ENCODE peak calls at places on chromosome 17, in eight cellular contexts. L is spleen, O is fibroblast of lung, Q is GM10248, V is fibroblast of mammary gland, T is nephron progenitor cell, P is neural progenitor cell, U is astrocyte of the spinal cord. S is an unnamed sample.

GRCh38 chr17:82107341-82107860 is 9.4 kb upstream of the FASN start:
- DNase-seq in L (peak), V (no peak), Q (no peak), O (no peak), U (no peak), T (no peak), P (no peak), S (no peak)

GRCh38 chr17:2237960-2238359 is 65.6 kb downstream of the SMG6 start:
- DNase-seq in U (no peak), P (no peak), V (no peak), T (no peak), L (no peak), O (no peak), Q (no peak), S (no peak)

GRCh38 chr17:37607637-37608368 is 1.4 kb downstream of the SYNRG start:
- DNase-seq in V (no peak), Q (peak), T (no peak), O (no peak), P (peak), U (no peak), L (peak), S (peak)

GRCh38 chr17:18139949-18140348 is 31.4 kb downstream of the MYO15A start:
- DNase-seq in T (no peak), P (peak), Q (peak), L (no peak), V (peak), O (no peak), U (no peak), S (no peak)

GRCh38 chr17:77354721-77355455 is 214.1 kb downstream of the SEC14L1 start:
- DNase-seq in T (no peak), U (peak), Q (peak), O (peak), V (peak), P (no peak), L (peak), S (no peak)

GRCh38 chr17:82698974-82699442 is 510 bp upstream of the RAB40B start:
- DNase-seq in L (no peak), U (no peak), O (no peak), T (no peak), Q (no peak), P (no peak), V (no peak), S (no peak)

GRCh38 chr17:47967607-47968252 is 3.2 kb upstream of the CDK5RAP3 start:
- DNase-seq in T (no peak), P (no peak), U (peak), O (peak), Q (no peak), L (no peak), V (peak), S (no peak)

GRCh38 chr17:11372692-11373091 is 131.7 kb downstream of the SHISA6 start:
- DNase-seq in P (no peak), V (no peak), T (no peak), U (no peak), L (no peak), Q (no peak), O (no peak), S (no peak)

GRCh38 chr17:694239-694638 is 20.4 kb downstream of the VPS53 start:
- DNase-seq in O (peak), T (no peak), L (no peak), U (peak), P (no peak), Q (no peak), V (peak), S (no peak)

GRCh38 chr17:52986056-52986662 is 827.6 kb upstream of the CA10 start:
- DNase-seq in L (no peak), O (no peak), P (peak), Q (no peak), V (no peak), T (no peak), U (no peak), S (no peak)

GRCh38 chr17:8359769-8360168 is 16.7 kb downstream of the KRABD2 start:
- DNase-seq in P (no peak), V (peak), T (no peak), O (peak), U (peak), L (no peak), Q (no peak), S (no peak)

GRCh38 chr17:63358111-63358839 is 87.8 kb downstream of the CYB561 start:
- DNase-seq in O (peak), V (peak), P (no peak), L (no peak), T (no peak), U (peak), Q (no peak), S (no peak)

GRCh38 chr17:546456-546855 is 168.2 kb downstream of the VPS53 start:
- DNase-seq in O (peak), U (no peak), T (no peak), P (no peak), V (no peak), L (no peak), Q (no peak), S (no peak)

GRCh38 chr17:8125196-8125946 is 1.5 kb upstream of the HES7 start:
- DNase-seq in Q (peak), O (peak), T (peak), U (peak), L (peak), P (peak), V (peak), S (peak)

GRCh38 chr17:73686126-73686525 is 41.9 kb upstream of the SDK2 start:
- DNase-seq in Q (no peak), T (no peak), L (no peak), P (no peak), V (no peak), O (no peak), U (no peak), S (no peak)

GRCh38 chr17:17682293-17682736 is 1.1 kb downstream of the RAI1 start:
- DNase-seq in Q (peak), T (peak), L (peak), O (peak), U (no peak), V (no peak), P (peak), S (no peak)

GRCh38 chr17:14776791-14777190 is 475.9 kb downstream of the HS3ST3B1 start:
- DNase-seq in L (no peak), P (no peak), O (peak), Q (no peak), T (no peak), V (no peak), U (peak), S (no peak)

GRCh38 chr17:80101946-80102706 is 745 bp downstream of the GAA start:
- DNase-seq in O (peak), T (peak), P (peak), L (peak), U (peak), V (peak), Q (peak), S (no peak)

GRCh38 chr17:7572588-7573323 is 6.7 kb upstream of the CD68 start:
- DNase-seq in T (peak), Q (peak), O (peak), P (peak), U (peak), L (peak), V (peak), S (peak)

GRCh38 chr17:47694018-47694817 is at the start of gene TBKBP1:
- DNase-seq in Q (peak), T (peak), L (peak), P (peak), U (no peak), O (peak), V (no peak), S (no peak)

GRCh38 chr17:35315283-35315682 is 58.1 kb downstream of the SLFN11 start:
- DNase-seq in P (no peak), T (no peak), U (peak), L (no peak), O (peak), V (peak), Q (no peak), S (no peak)

GRCh38 chr17:77210331-77210730 is 69.6 kb downstream of the SEC14L1 start:
- DNase-seq in U (no peak), O (no peak), T (no peak), V (no peak), Q (no peak), L (peak), P (no peak), S (no peak)

GRCh38 chr17:79812969-79813825 is 16.3 kb upstream of the CBX8 start:
- DNase-seq in U (no peak), L (no peak), O (no peak), Q (no peak), V (no peak), P (peak), T (peak), S (no peak)

GRCh38 chr17:78148286-78149016 is 2.3 kb downstream of the C17orf99 start:
- DNase-seq in Q (no peak), P (no peak), V (no peak), L (no peak), T (no peak), U (no peak), O (no peak), S (no peak)

GRCh38 chr17:3887811-3888210 is 5.0 kb downstream of the CAMKK1 start:
- DNase-seq in U (peak), L (no peak), T (no peak), V (no peak), Q (no peak), P (no peak), O (no peak), S (no peak)

GRCh38 chr17:57215317-57215716 is 41.0 kb upstream of the MSI2 start:
- DNase-seq in P (no peak), U (no peak), Q (no peak), T (no peak), V (peak), L (no peak), O (peak), S (no peak)

GRCh38 chr17:66018786-66019185 is 173.1 kb downstream of the CEP112 start:
- DNase-seq in U (no peak), V (no peak), P (no peak), L (no peak), Q (no peak), T (no peak), O (no peak), S (no peak)

GRCh38 chr17:83185023-83186002 is 105.9 kb downstream of the METRNL start:
- DNase-seq in L (no peak), U (no peak), Q (no peak), T (no peak), V (no peak), O (no peak), P (no peak), S (no peak)

GRCh38 chr17:65664296-65664695 is 102.8 kb upstream of the AXIN2 start:
- DNase-seq in O (peak), Q (no peak), U (peak), P (no peak), T (no peak), V (peak), L (no peak), S (no peak)

GRCh38 chr17:34458266-34458665 is 95.2 kb upstream of the CCL1 start:
- DNase-seq in T (no peak), P (no peak), U (no peak), V (no peak), L (peak), Q (no peak), O (no peak), S (no peak)

GRCh38 chr17:73343168-73343634 is 31.4 kb upstream of the CDC42EP4 start:
- DNase-seq in P (peak), U (peak), V (peak), O (peak), T (peak), Q (no peak), L (no peak), S (no peak)

GRCh38 chr17:29138991-29139682 is 41.1 kb downstream of the MYO18A start:
- DNase-seq in V (no peak), L (peak), U (no peak), O (no peak), P (no peak), Q (no peak), T (no peak), S (no peak)

GRCh38 chr17:40548982-40549680 is 16.1 kb downstream of the CCR7 start:
- DNase-seq in U (peak), V (peak), Q (no peak), O (peak), L (peak), P (no peak), T (no peak), S (no peak)

GRCh38 chr17:40550608-40551007 is 14.7 kb downstream of the CCR7 start:
- DNase-seq in O (peak), V (peak), U (peak), Q (no peak), L (peak), P (no peak), T (no peak), S (no peak)

GRCh38 chr17:40551874-40552768 is 13.2 kb downstream of the CCR7 start:
- DNase-seq in Q (no peak), O (peak), T (no peak), V (peak), P (no peak), U (peak), L (peak), S (no peak)

GRCh38 chr17:40552806-40553693 is 12.2 kb downstream of the CCR7 start:
- DNase-seq in O (peak), U (no peak), L (peak), T (no peak), V (peak), P (no peak), Q (no peak), S (no peak)

GRCh38 chr17:40551091-40551873 is 14.0 kb downstream of the CCR7 start:
- DNase-seq in Q (no peak), P (no peak), V (peak), L (peak), T (no peak), U (peak), O (peak), S (no peak)
- TF ChIP-seq CTCF in Q (no peak), P (no peak), V (no peak), L (no peak), T (no peak), U (no peak), O (no peak), S (no peak)

GRCh38 chr17:55273579-55274370 is 9.0 kb downstream of the HLF start:
- DNase-seq in T (no peak), P (no peak), U (no peak), O (no peak), V (no peak), Q (no peak), L (no peak), S (no peak)
- TF ChIP-seq CTCF in T (no peak), P (no peak), U (no peak), O (no peak), V (no peak), Q (no peak), L (no peak), S (no peak)

GRCh38 chr17:69105907-69106730 is 35.6 kb downstream of the ABCA6 start:
- DNase-seq in V (no peak), O (no peak), L (no peak), P (no peak), U (no peak), T (no peak), Q (no peak), S (no peak)
- TF ChIP-seq CTCF in V (no peak), O (no peak), L (no peak), P (no peak), U (no peak), T (no peak), Q (no peak), S (no peak)

GRCh38 chr17:32256012-32256694 is 9.5 kb upstream of the RHBDL3 start:
- DNase-seq in L (peak), U (no peak), Q (no peak), T (no peak), O (peak), V (no peak), P (no peak), S (no peak)

GRCh38 chr17:32253117-32253611 is 12.5 kb upstream of the RHBDL3 start:
- DNase-seq in V (peak), L (peak), T (peak), P (peak), U (peak), Q (peak), O (peak), S (peak)

GRCh38 chr17:32258383-32259121 is 7.1 kb upstream of the RHBDL3 start:
- DNase-seq in L (no peak), U (no peak), T (no peak), P (peak), Q (no peak), V (no peak), O (no peak), S (no peak)

GRCh38 chr17:32259596-32259995 is 6.0 kb upstream of the RHBDL3 start:
- DNase-seq in Q (no peak), V (peak), P (no peak), U (peak), T (no peak), O (peak), L (peak), S (no peak)

GRCh38 chr17:32256695-32257013 is 9.0 kb upstream of the RHBDL3 start:
- DNase-seq in U (no peak), T (no peak), V (no peak), L (peak), P (no peak), O (no peak), Q (no peak), S (no peak)
- TF ChIP-seq CTCF in U (no peak), T (no peak), V (no peak), L (no peak), P (no peak), O (no peak), Q (no peak), S (no peak)

GRCh38 chr17:41957058-41957868 is 9.3 kb upstream of the CNP start:
- DNase-seq in T (no peak), P (peak), Q (no peak), O (no peak), V (no peak), U (no peak), L (no peak), S (no peak)
- TF ChIP-seq CTCF in T (no peak), P (no peak), Q (no peak), O (no peak), V (no peak), U (no peak), L (no peak), S (no peak)

GRCh38 chr17:44749076-44750020 is 9.4 kb upstream of the ADAM11 start:
- DNase-seq in Q (no peak), P (no peak), T (peak), U (no peak), L (no peak), V (no peak), O (no peak), S (no peak)

GRCh38 chr17:44747566-44747965 is 11.2 kb upstream of the ADAM11 start:
- DNase-seq in L (no peak), U (peak), Q (no peak), T (no peak), O (peak), P (no peak), V (no peak), S (no peak)

GRCh38 chr17:44741316-44741715 is 17.5 kb upstream of the ADAM11 start:
- DNase-seq in O (no peak), V (no peak), T (no peak), L (no peak), P (no peak), U (no peak), Q (no peak), S (no peak)

DNA sequence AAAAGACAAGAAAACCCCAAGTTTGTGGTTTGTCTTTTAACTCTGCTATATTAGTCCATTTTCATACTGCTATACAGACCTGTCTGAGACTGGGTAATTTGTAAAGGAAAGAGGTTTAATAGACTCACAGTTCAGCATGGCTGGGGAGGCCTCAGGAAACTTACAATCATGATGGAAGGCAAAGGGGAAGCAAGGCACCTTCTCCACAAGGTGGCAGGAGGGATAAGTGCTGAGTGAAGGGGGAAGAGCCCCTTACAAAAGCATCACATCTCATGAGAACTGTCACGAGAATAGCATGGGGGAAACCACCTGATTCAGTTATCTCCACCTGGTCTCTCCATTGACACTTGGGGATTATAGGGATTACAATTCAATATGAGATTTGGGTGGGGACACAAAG is 13.5 kb upstream of the ADAM11 start:
- DNase-seq in T (no peak), U (no peak), O (no peak), L (no peak), P (no peak), V (no peak), Q (no peak), S (no peak)
- TF ChIP-seq CTCF in T (no peak), U (no peak), O (no peak), L (no peak), P (no peak), V (no peak), Q (no peak), S (no peak)